ENCODE peak calls at places on chromosomes 16 and 17, in five cellular contexts. R is psoas muscle; F is stimulated activated naive CD4-positive, alpha-beta T cell; Q is hypothalamus; E is stimulated activated CD8-positive, alpha-beta memory T cell treated with anti-CD3 and anti-CD28 coated beads, Interleukin-7, amount 100 ng/mL, for 1 hour. A is an unnamed sample.

GRCh38 chr17:57869599-57870282 is 19.9 kb upstream of the MRPS23 start:
- DNase-seq in F (no peak), R (peak), Q (no peak), E (no peak), A (no peak)

GRCh38 chr17:16085066-16085699 is 85.6 kb downstream of the TTC19 start:
- DNase-seq in Q (no peak), E (no peak), F (no peak), R (no peak), A (no peak)

GRCh38 chr17:63696381-63696961 is 3.5 kb downstream of the LIMD2 start:
- DNase-seq in R (no peak), E (no peak), F (peak), Q (no peak), A (no peak)

GRCh38 chr17:10349403-10349802 is 23.4 kb downstream of the MYH13 start:
- DNase-seq in F (no peak), E (no peak), Q (no peak), R (no peak), A (no peak)

GRCh38 chr17:17032131-17032692 is 10.0 kb upstream of the MPRIP start:
- DNase-seq in E (no peak), F (no peak), R (peak), Q (peak), A (peak)

GRCh38 chr17:66547170-66547865 is 244.9 kb downstream of the PRKCA start:
- DNase-seq in Q (no peak), E (no peak), R (no peak), F (no peak), A (no peak)

GRCh38 chr16:55711959-55712876 is 56.4 kb downstream of the SLC6A2 start:
- DNase-seq in F (peak), E (peak), Q (peak), R (peak), A (peak)

GRCh38 chr17:63039899-63040602 is 74.0 kb downstream of the TANC2 start:
- DNase-seq in Q (no peak), R (no peak), E (no peak), F (no peak), A (no peak)

GRCh38 chr17:17097763-17098345 is 55.6 kb downstream of the MPRIP start:
- DNase-seq in F (no peak), R (peak), Q (no peak), E (no peak), A (no peak)